ENCODE peak calls at places on chromosomes 6 and 20, in ten cellular contexts. Y is naive thymus-derived CD4-positive, alpha-beta T cell; B is psoas muscle; P is WERI-Rb-1; G is right atrium auricular region; W is endothelial cell of umbilical vein; V is CD8-positive, alpha-beta memory T cell; Z is PC-3; C is cardiac muscle cell; X is heart right ventricle. E is an unnamed sample.

GRCh38 chr6:8940356-8940755 is 505.0 kb upstream of the SLC35B3 start:
- DNase-seq in Y (no peak), B (no peak), P (no peak), G (no peak), W (no peak), V (no peak), Z (peak), C (no peak), X (no peak), E (no peak)

GRCh38 chr6:5179917-5180316 is 80.8 kb downstream of the LYRM4 start:
- DNase-seq in Y (no peak), B (no peak), P (peak), G (no peak), W (no peak), V (no peak), Z (peak), C (no peak), X (no peak), E (no peak)

GRCh38 chr6:14658909-14659561 is 541.5 kb downstream of the CD83 start:
- DNase-seq in Y (no peak), B (no peak), P (no peak), G (no peak), W (no peak), V (no peak), Z (peak), C (no peak), X (no peak), E (no peak)

GRCh38 chr6:125983246-125983945 is 2.9 kb upstream of the TRMT11 start:
- DNase-seq in Y (no peak), B (no peak), P (no peak), G (no peak), W (peak), V (no peak), Z (peak), C (no peak), X (no peak), E (no peak)

GRCh38 chr6:84017709-84018452 is 15.7 kb upstream of the MRAP2 start:
- DNase-seq in Y (no peak), B (no peak), P (no peak), G (no peak), W (no peak), V (no peak), Z (no peak), C (no peak), X (no peak), E (no peak)

GRCh38 chr6:45477785-45478184 is 100.1 kb upstream of the SUPT3H start:
- DNase-seq in Y (no peak), B (no peak), P (no peak), G (no peak), W (no peak), V (no peak), Z (no peak), C (no peak), X (no peak), E (no peak)

GRCh38 chr6:143023695-143024094 is 37.0 kb upstream of the AIG1 start:
- DNase-seq in Y (no peak), B (no peak), P (no peak), G (no peak), W (no peak), V (no peak), Z (no peak), C (no peak), X (no peak), E (no peak)

GRCh38 chr6:5663739-5664138 is 343.0 kb downstream of the NRN1 start:
- DNase-seq in Y (no peak), B (no peak), P (no peak), G (no peak), W (no peak), V (no peak), Z (no peak), C (peak), X (no peak), E (no peak)

GRCh38 chr6:15602144-15602543 is 60.7 kb downstream of the DTNBP1 start:
- DNase-seq in Y (no peak), B (no peak), P (no peak), G (no peak), W (no peak), V (no peak), Z (no peak), C (no peak), X (no peak), E (no peak)

GRCh38 chr6:155154158-155154830 is 109.5 kb upstream of the CLDN20 start:
- DNase-seq in Y (no peak), B (no peak), P (no peak), G (no peak), W (peak), V (no peak), Z (peak), C (no peak), X (no peak), E (no peak)

GRCh38 chr20:37333848-37334318 is 12.1 kb upstream of the SRC start:
- DNase-seq in Y (no peak), B (no peak), P (no peak), G (no peak), W (no peak), V (no peak), Z (no peak), C (no peak), X (no peak), E (no peak)

GRCh38 chr6:155004017-155004416 is 8.9 kb downstream of the TIAM2 start:
- DNase-seq in Y (no peak), B (no peak), P (no peak), G (no peak), W (no peak), V (no peak), Z (no peak), C (no peak), X (no peak), E (no peak)

GRCh38 chr6:33314515-33314942 is 651 bp upstream of the TAPBP start:
- DNase-seq in Y (peak), B (peak), P (no peak), G (peak), W (peak), V (peak), Z (peak), C (no peak), X (peak), E (no peak)

GRCh38 chr6:112576421-112576820 is 229.3 kb downstream of the RFPL4B start:
- DNase-seq in Y (no peak), B (no peak), P (no peak), G (no peak), W (no peak), V (no peak), Z (peak), C (no peak), X (no peak), E (no peak)

GRCh38 chr6:53811082-53811481 is 16.3 kb downstream of the LRRC1 start:
- DNase-seq in Y (no peak), B (no peak), P (no peak), G (no peak), W (no peak), V (no peak), Z (peak), C (peak), X (no peak), E (no peak)

GRCh38 chr6:33271098-33271607 is 523 bp downstream of the VPS52 start:
- DNase-seq in Y (no peak), B (no peak), P (no peak), G (no peak), W (no peak), V (no peak), Z (peak), C (no peak), X (no peak), E (no peak)

GRCh38 chr6:40931927-40932326 is 107.1 kb downstream of the UNC5CL start:
- DNase-seq in Y (no peak), B (no peak), P (no peak), G (no peak), W (peak), V (no peak), Z (peak), C (no peak), X (no peak), E (no peak)

GRCh38 chr6:148240463-148240845 is 102.2 kb upstream of the SASH1 start:
- DNase-seq in Y (no peak), B (no peak), P (no peak), G (no peak), W (no peak), V (no peak), Z (no peak), C (no peak), X (peak), E (no peak)

GRCh38 chr6:2917065-2917464 is 14.0 kb upstream of the SERPINB9 start:
- DNase-seq in Y (no peak), B (no peak), P (no peak), G (peak), W (no peak), V (no peak), Z (no peak), C (no peak), X (no peak), E (no peak)

GRCh38 chr6:36671687-36672375 is 6.7 kb upstream of the CDKN1A start:
- DNase-seq in Y (no peak), B (no peak), P (no peak), G (no peak), W (no peak), V (no peak), Z (no peak), C (no peak), X (no peak), E (no peak)

GRCh38 chr20:62367136-62367482 is at the start of gene LAMA5:
- DNase-seq in Y (no peak), B (peak), P (peak), G (no peak), W (no peak), V (no peak), Z (peak), C (peak), X (no peak), E (no peak)

GRCh38 chr20:6305536-6305935 is 182.7 kb upstream of the FERMT1 start:
- DNase-seq in Y (no peak), B (no peak), P (no peak), G (no peak), W (no peak), V (no peak), Z (no peak), C (no peak), X (no peak), E (no peak)

GRCh38 chr20:4161447-4162251 is 146.3 kb upstream of the RNF24 start:
- DNase-seq in Y (no peak), B (no peak), P (no peak), G (no peak), W (no peak), V (no peak), Z (peak), C (no peak), X (no peak), E (no peak)

GRCh38 chr6:20350215-20350614 is 51.5 kb upstream of the E2F3 start:
- DNase-seq in Y (no peak), B (no peak), P (no peak), G (no peak), W (peak), V (no peak), Z (no peak), C (no peak), X (no peak), E (no peak)

GRCh38 chr20:38228436-38228835 is 32.1 kb downstream of the KIAA1755 start:
- DNase-seq in Y (no peak), B (no peak), P (no peak), G (no peak), W (no peak), V (no peak), Z (peak), C (no peak), X (no peak), E (no peak)

GRCh38 chr6:147222160-147222838 is 18.1 kb downstream of the STXBP5 start:
- DNase-seq in Y (peak), B (no peak), P (no peak), G (no peak), W (peak), V (no peak), Z (peak), C (peak), X (no peak), E (no peak)

DNA sequence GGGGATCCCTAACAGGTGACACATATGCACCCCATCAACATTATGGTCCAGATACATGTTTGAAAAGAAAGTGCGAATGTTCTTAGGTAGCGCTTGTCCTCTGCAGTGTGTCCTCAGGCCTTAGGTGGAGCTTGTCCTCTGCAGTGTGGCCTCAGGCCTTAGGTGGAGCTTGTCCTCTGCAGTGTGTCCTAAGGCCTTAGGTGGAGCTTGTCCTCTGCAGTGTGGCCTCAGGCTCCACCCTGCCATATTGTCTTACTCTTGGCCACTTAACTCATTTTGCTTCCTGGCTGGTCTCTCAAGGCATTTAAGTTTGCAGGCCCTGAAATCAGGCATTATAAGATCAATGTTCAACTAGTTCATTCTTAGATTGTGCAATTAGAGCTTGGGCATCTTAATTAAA is 74.7 kb upstream of the SCP2D1 start:
- DNase-seq in Y (no peak), B (no peak), P (no peak), G (no peak), W (no peak), V (no peak), Z (no peak), C (no peak), X (no peak), E (no peak)
- H3K27ac ChIP-seq in Y (no peak), B (no peak), P (no peak), G (peak), W (no peak), V (no peak), Z (no peak), C (no peak), X (no peak), E (no peak)

GRCh38 chr6:82072771-82073170 is 174.8 kb downstream of the IBTK start:
- DNase-seq in Y (no peak), B (no peak), P (no peak), G (no peak), W (no peak), V (no peak), Z (peak), C (no peak), X (no peak), E (no peak)
- H3K4me3 ChIP-seq in Y (no peak), B (no peak), P (no peak), G (no peak), W (no peak), V (no peak), Z (no peak), C (no peak), X (no peak), E (no peak)

GRCh38 chr6:34663887-34664269 is 32.7 kb downstream of the ILRUN start:
- DNase-seq in Y (no peak), B (no peak), P (no peak), G (no peak), W (no peak), V (no peak), Z (no peak), C (no peak), X (no peak), E (no peak)
- H3K27ac ChIP-seq in Y (no peak), B (peak), P (no peak), G (peak), W (peak), V (peak), Z (peak), C (no peak), X (peak), E (no peak)

DNA sequence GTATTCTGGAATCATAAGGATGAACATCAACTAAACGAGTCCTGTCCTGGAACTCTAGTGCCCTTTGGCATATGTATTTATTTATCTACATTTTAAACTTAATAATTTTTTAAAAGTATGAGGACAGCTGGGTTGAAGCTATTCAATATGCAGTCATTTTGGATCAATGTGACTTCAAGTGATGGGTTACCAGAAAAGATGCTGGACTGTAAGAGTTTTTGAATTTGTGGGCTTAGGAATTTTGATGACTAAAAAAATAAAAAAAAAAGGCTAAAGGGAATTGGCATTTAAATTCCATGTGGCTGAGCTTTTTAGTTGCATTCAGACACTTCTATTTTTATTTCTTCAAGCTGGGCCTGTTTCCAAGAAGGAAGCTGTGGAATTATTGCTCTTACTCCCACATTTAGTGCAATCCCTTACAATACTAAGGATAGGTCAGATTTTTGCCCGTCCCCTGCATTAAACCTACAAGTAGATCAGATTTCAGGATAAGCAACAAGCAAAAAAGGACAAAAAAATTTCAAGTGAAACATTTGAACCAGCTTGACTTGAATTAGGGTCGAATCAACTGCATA is 704.2 kb upstream of the CITED2 start:
- DNase-seq in Y (no peak), B (no peak), P (no peak), G (no peak), W (peak), V (no peak), Z (peak), C (no peak), X (peak), E (no peak)
- H3K4me3 ChIP-seq in Y (no peak), B (no peak), P (no peak), G (no peak), W (no peak), V (no peak), Z (no peak), C (no peak), X (no peak), E (no peak)

GRCh38 chr6:96065211-96065610 is 49.4 kb downstream of the FUT9 start:
- DNase-seq in Y (no peak), B (no peak), P (no peak), G (no peak), W (no peak), V (no peak), Z (no peak), C (no peak), X (no peak), E (no peak)

GRCh38 chr6:96066376-96066775 is 50.6 kb downstream of the FUT9 start:
- DNase-seq in Y (no peak), B (no peak), P (no peak), G (no peak), W (no peak), V (no peak), Z (peak), C (no peak), X (no peak), E (no peak)
- H3K27ac ChIP-seq in Y (no peak), B (no peak), P (no peak), G (no peak), W (no peak), V (no peak), Z (no peak), C (no peak), X (no peak), E (no peak)

DNA sequence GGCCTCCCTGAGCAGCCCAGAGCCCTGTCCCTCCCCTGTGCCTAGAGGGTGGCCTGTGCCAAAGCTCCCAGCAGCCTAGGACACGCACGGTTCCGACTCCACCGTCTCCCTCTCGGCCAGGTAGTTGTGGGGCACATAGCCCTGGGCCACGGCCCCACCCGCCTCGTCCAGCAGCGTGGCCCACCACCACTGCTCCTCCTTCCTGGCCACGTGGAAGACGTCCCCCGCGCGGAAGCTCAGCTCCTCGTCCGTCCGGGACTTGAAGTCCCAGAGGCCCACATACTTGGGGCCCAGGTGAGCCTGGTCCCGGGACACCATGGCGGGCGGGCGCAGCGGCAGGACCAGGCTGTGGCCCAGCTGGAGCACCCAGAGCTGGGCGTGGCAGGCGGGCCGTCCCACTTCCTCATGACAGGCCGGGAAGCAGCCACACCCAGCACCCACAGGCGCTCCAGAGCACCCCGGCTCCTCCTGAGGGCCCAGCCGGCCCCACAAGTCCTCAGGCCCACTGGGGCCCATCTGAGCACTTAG is at the start of gene PTK6:
- DNase-seq in Y (no peak), B (peak), P (no peak), G (no peak), W (no peak), V (peak), Z (peak), C (no peak), X (no peak), E (no peak)
- H3K4me3 ChIP-seq in Y (peak), B (peak), P (peak), G (peak), W (no peak), V (peak), Z (peak), C (no peak), X (peak), E (peak)

DNA sequence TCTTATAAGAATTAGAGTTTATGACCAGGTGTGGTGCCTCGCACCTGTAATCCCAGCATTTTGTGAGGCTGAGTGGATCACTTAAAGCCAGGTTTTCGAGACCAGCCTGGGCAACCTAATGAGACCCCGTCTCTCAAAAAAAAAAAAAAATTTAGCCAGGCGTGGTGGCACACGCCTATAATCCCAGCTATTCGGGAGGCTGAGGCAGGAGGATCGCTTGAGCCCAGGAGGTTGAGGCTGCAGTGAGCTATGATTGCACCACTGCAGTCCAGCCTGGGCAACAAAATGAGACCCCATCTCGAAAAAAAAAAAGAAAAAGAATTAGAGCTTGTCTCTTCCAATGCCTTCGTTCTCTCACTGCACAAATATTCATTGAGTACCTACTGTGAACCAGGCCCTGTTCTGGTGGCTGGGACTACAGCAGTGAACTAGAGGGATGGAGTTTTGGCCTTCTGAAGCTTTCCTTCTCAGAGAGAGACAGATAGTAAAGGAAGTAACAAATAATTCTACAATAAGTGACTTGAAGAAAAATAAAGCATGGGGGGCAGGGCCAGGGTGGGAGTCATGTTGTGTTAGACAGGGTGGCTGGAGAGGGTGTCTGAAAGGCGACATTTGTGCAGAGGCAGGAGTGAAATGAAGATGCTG is 56.4 kb downstream of the HNF4A start:
- DNase-seq in Y (no peak), B (no peak), P (no peak), G (no peak), W (no peak), V (no peak), Z (no peak), C (no peak), X (no peak), E (no peak)
- H3K27ac ChIP-seq in Y (no peak), B (no peak), P (no peak), G (no peak), W (no peak), V (no peak), Z (no peak), C (no peak), X (no peak), E (no peak)